ENCODE peak calls at places on chromosomes 11 and 22, in four cellular contexts. One of them, this sample, is unnamed.

GRCh38 chr11:106446961-106447360 is 369.5 kb downstream of the AASDHPPT start:
- DNase-seq in K562: no peak
- DNase-seq in HepG2: no peak
- DNase-seq in GM12878: no peak
- DNase-seq in this sample: no peak

GRCh38 chr11:43366597-43367121 is 7.9 kb downstream of the TTC17 start:
- DNase-seq in K562: peak; percentile 58
- DNase-seq in HepG2: no peak
- DNase-seq in GM12878: no peak
- DNase-seq in this sample: no peak

GRCh38 chr11:697028-697491 is 1.4 kb downstream of the TMEM80 start:
- DNase-seq in K562: no peak
- DNase-seq in HepG2: no peak
- DNase-seq in GM12878: peak; percentile 56
- DNase-seq in this sample: no peak

GRCh38 chr11:74366576-74366975 is 31.7 kb downstream of the PGM2L1 start:
- DNase-seq in K562: no peak
- DNase-seq in HepG2: no peak
- DNase-seq in GM12878: no peak
- DNase-seq in this sample: no peak

GRCh38 chr11:2806351-2807058 is 79.1 kb downstream of the CDKN1C start:
- DNase-seq in K562: no peak
- DNase-seq in HepG2: no peak
- DNase-seq in GM12878: no peak
- DNase-seq in this sample: no peak

GRCh38 chr22:31084811-31085492 is 3.8 kb downstream of the SMTN start:
- DNase-seq in K562: peak; percentile 88
- DNase-seq in HepG2: no peak
- DNase-seq in GM12878: peak; percentile 43
- DNase-seq in this sample: peak; percentile 96

GRCh38 chr22:49238181-49239141 is 589.2 kb downstream of the BRD1 start:
- DNase-seq in K562: no peak
- DNase-seq in HepG2: no peak
- DNase-seq in GM12878: no peak
- DNase-seq in this sample: no peak

GRCh38 chr11:5696210-5696609 is 6.6 kb downstream of the TRIM22 start:
- DNase-seq in K562: no peak
- DNase-seq in HepG2: no peak
- DNase-seq in GM12878: no peak
- DNase-seq in this sample: no peak

GRCh38 chr22:42284230-42284591 is 13.8 kb upstream of the TCF20 start:
- DNase-seq in K562: no peak
- DNase-seq in HepG2: no peak
- DNase-seq in GM12878: no peak
- DNase-seq in this sample: no peak

DNA sequence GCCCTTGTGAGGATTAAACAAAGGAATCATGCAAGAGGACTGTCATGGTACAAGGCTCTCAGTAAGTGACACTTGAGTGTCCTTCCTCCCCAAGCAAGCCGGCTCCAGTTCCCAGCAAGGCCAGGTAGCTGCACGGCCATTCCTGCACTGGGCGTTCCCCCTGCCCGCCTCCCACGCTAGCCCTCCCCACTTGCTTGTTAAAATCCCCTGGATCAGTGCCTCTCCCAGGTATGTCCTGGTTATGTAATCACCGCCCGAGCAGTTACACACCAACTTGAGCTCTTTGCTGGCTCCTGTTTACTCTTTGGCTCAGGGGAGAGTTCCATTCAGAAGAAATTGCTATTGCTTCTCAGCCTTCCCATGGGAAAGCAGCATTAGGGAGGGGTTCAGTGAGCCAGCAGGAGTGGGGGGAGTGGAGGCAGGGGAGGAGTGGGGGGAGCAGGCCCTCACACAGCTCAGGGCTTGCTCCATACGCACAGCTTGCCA is 19.4 kb upstream of the MYEOV start:
- DNase-seq in K562: no peak
- DNase-seq in HepG2: no peak
- DNase-seq in GM12878: no peak
- DNase-seq in this sample: no peak
- TF ChIP-seq POLR2AphosphoS5 in K562: no peak
- TF ChIP-seq POLR2AphosphoS5 in HepG2: no peak
- TF ChIP-seq POLR2AphosphoS5 in GM12878: no peak
- TF ChIP-seq POLR2AphosphoS5 in this sample: no peak

GRCh38 chr11:8263769-8264410 is at the start of gene LMO1:
- DNase-seq in K562: peak; percentile 72
- DNase-seq in HepG2: peak; percentile 41
- DNase-seq in GM12878: no peak
- DNase-seq in this sample: peak; percentile 94

GRCh38 chr11:8261316-8261715 is 2.4 kb downstream of the LMO1 start:
- DNase-seq in K562: no peak
- DNase-seq in HepG2: no peak
- DNase-seq in GM12878: no peak
- DNase-seq in this sample: no peak

GRCh38 chr11:8263109-8263768 is 439 bp downstream of the LMO1 start:
- DNase-seq in K562: no peak
- DNase-seq in HepG2: no peak
- DNase-seq in GM12878: no peak
- DNase-seq in this sample: peak; percentile 85

GRCh38 chr11:8261921-8262551 is 1.6 kb downstream of the LMO1 start:
- DNase-seq in K562: no peak
- DNase-seq in HepG2: no peak
- DNase-seq in GM12878: no peak
- DNase-seq in this sample: peak; percentile 56

GRCh38 chr11:8262552-8263108 is 1.0 kb downstream of the LMO1 start:
- DNase-seq in K562: no peak
- DNase-seq in HepG2: no peak
- DNase-seq in GM12878: no peak
- DNase-seq in this sample: no peak
- TF ChIP-seq FOXM1 in K562: no peak
- TF ChIP-seq FOXM1 in HepG2: no peak
- TF ChIP-seq FOXM1 in GM12878: no peak
- TF ChIP-seq FOXM1 in this sample: no peak

GRCh38 chr11:120500414-120500936 is 11.1 kb upstream of the GRIK4 start:
- DNase-seq in K562: no peak
- DNase-seq in HepG2: no peak
- DNase-seq in GM12878: no peak
- DNase-seq in this sample: no peak
- H3K4me3 ChIP-seq in K562: no peak overlapping the region
- H3K4me3 ChIP-seq in HepG2: no peak overlapping the region
- H3K4me3 ChIP-seq in GM12878: no peak overlapping the region
- H3K4me3 ChIP-seq in this sample: no peak overlapping the region

GRCh38 chr22:27805841-27806240 is 4.3 kb upstream of the MN1 start:
- DNase-seq in K562: no peak
- DNase-seq in HepG2: no peak
- DNase-seq in GM12878: no peak
- DNase-seq in this sample: no peak
- TF ChIP-seq POLR2AphosphoS5 in K562: no peak
- TF ChIP-seq POLR2AphosphoS5 in HepG2: no peak
- TF ChIP-seq POLR2AphosphoS5 in GM12878: no peak
- TF ChIP-seq POLR2AphosphoS5 in this sample: no peak